ENCODE peak calls at places on chromosome 20, in eight cellular contexts. U is HCT116; N is stomach; Y is lung; L is OCI-LY7; S is GM23338; M is CD8-positive, alpha-beta T cell; B is cardiac fibroblast. A is an unnamed sample.

GRCh38 chr20:990293-990959 is 11.7 kb downstream of the RSPO4 start:
- DNase-seq in U (no peak), N (no peak), Y (no peak), L (no peak), S (no peak), M (no peak), B (no peak), A (no peak)

GRCh38 chr20:21208999-21209398 is 83.1 kb downstream of the KIZ start:
- DNase-seq in U (no peak), N (no peak), Y (no peak), L (no peak), S (no peak), M (no peak), B (peak), A (no peak)

GRCh38 chr20:3046677-3047462 is 1.0 kb downstream of the MRPS26 start:
- DNase-seq in U (peak), N (peak), Y (peak), L (peak), S (peak), M (no peak), B (peak), A (no peak)

GRCh38 chr20:48767269-48767960 is 60.4 kb downstream of the PREX1 start:
- DNase-seq in U (no peak), N (no peak), Y (no peak), L (no peak), S (no peak), M (peak), B (no peak), A (no peak)

GRCh38 chr20:38452880-38453624 is 17.9 kb upstream of the SNHG17 start:
- DNase-seq in U (no peak), N (no peak), Y (no peak), L (no peak), S (no peak), M (no peak), B (peak), A (peak)

GRCh38 chr20:61784801-61785566 is 280.7 kb downstream of the TAF4 start:
- DNase-seq in U (no peak), N (no peak), Y (no peak), L (no peak), S (no peak), M (no peak), B (no peak), A (no peak)

GRCh38 chr20:20368414-20369352 is 779 bp downstream of the INSM1 start:
- DNase-seq in U (no peak), N (no peak), Y (no peak), L (no peak), S (peak), M (no peak), B (no peak), A (no peak)

GRCh38 chr20:1423625-1424106 is 30.8 kb upstream of the FKBP1A start:
- DNase-seq in U (peak), N (peak), Y (peak), L (peak), S (peak), M (no peak), B (peak), A (no peak)

GRCh38 chr20:47540443-47541354 is 39.0 kb downstream of the NCOA3 start:
- DNase-seq in U (peak), N (no peak), Y (no peak), L (peak), S (no peak), M (no peak), B (no peak), A (no peak)

GRCh38 chr20:35515949-35516645 is 13.4 kb downstream of the C20orf173 start:
- DNase-seq in U (peak), N (peak), Y (no peak), L (no peak), S (no peak), M (no peak), B (peak), A (peak)

GRCh38 chr20:14555676-14556075 is 218.3 kb upstream of the FLRT3 start:
- DNase-seq in U (no peak), N (no peak), Y (no peak), L (no peak), S (no peak), M (no peak), B (no peak), A (no peak)

GRCh38 chr20:52219441-52219840 is 27.9 kb upstream of the ZFP64 start:
- DNase-seq in U (no peak), N (peak), Y (no peak), L (peak), S (peak), M (no peak), B (no peak), A (no peak)

GRCh38 chr20:51372176-51372803 is 170.2 kb downstream of the NFATC2 start:
- DNase-seq in U (peak), N (peak), Y (peak), L (peak), S (peak), M (peak), B (peak), A (no peak)

GRCh38 chr20:32089637-32090330 is 19.7 kb upstream of the TM9SF4 start:
- DNase-seq in U (no peak), N (no peak), Y (no peak), L (no peak), S (peak), M (no peak), B (no peak), A (no peak)

GRCh38 chr20:3082955-3083952 is 1.3 kb downstream of the AVP start:
- DNase-seq in U (no peak), N (no peak), Y (no peak), L (no peak), S (peak), M (no peak), B (no peak), A (no peak)

GRCh38 chr20:25336561-25337422 is 53.8 kb downstream of the ABHD12 start:
- DNase-seq in U (no peak), N (no peak), Y (no peak), L (no peak), S (peak), M (no peak), B (peak), A (no peak)

GRCh38 chr20:12287575-12287974 is 369.9 kb downstream of the BTBD3 start:
- DNase-seq in U (no peak), N (no peak), Y (no peak), L (no peak), S (peak), M (no peak), B (no peak), A (no peak)

GRCh38 chr20:18388860-18389259 is 78.0 kb downstream of the DZANK1 start:
- DNase-seq in U (peak), N (no peak), Y (no peak), L (no peak), S (no peak), M (no peak), B (peak), A (peak)

GRCh38 chr20:35942243-35942642 is 12.1 kb downstream of the SCAND1 start:
- DNase-seq in U (no peak), N (no peak), Y (no peak), L (no peak), S (no peak), M (no peak), B (no peak), A (no peak)

GRCh38 chr20:22447448-22447778 is 137.0 kb downstream of the FOXA2 start:
- DNase-seq in U (no peak), N (no peak), Y (no peak), L (no peak), S (no peak), M (no peak), B (no peak), A (no peak)

GRCh38 chr20:32359633-32360332 is 1.7 kb downstream of the ASXL1 start:
- DNase-seq in U (no peak), N (no peak), Y (no peak), L (peak), S (no peak), M (peak), B (peak), A (no peak)

GRCh38 chr20:46406986-46407670 is 713 bp upstream of the ELMO2 start:
- DNase-seq in U (peak), N (peak), Y (peak), L (peak), S (peak), M (peak), B (peak), A (no peak)

GRCh38 chr20:2314759-2315439 is 19.1 kb downstream of the TGM3 start:
- DNase-seq in U (peak), N (no peak), Y (no peak), L (no peak), S (no peak), M (no peak), B (peak), A (no peak)

GRCh38 chr20:845967-846893 is 12.7 kb downstream of the FAM110A start:
- DNase-seq in U (no peak), N (no peak), Y (no peak), L (peak), S (no peak), M (peak), B (no peak), A (no peak)

GRCh38 chr20:30811896-30812671 is 445.4 kb upstream of the DEFB115 start:
- DNase-seq in U (no peak), N (no peak), Y (peak), L (peak), S (peak), M (no peak), B (peak), A (no peak)

GRCh38 chr20:63957690-63958441 is 1.6 kb upstream of the UCKL1 start:
- DNase-seq in U (peak), N (peak), Y (no peak), L (peak), S (peak), M (no peak), B (peak), A (no peak)

GRCh38 chr20:25284131-25284601 is 36.3 kb downstream of the PYGB start:
- DNase-seq in U (no peak), N (peak), Y (no peak), L (no peak), S (no peak), M (no peak), B (no peak), A (no peak)

GRCh38 chr20:20864346-20865096 is 152.1 kb upstream of the RALGAPA2 start:
- DNase-seq in U (no peak), N (no peak), Y (no peak), L (no peak), S (peak), M (no peak), B (peak), A (no peak)

GRCh38 chr20:23019403-23019802 is 15.7 kb upstream of the SSTR4 start:
- DNase-seq in U (no peak), N (no peak), Y (no peak), L (no peak), S (no peak), M (no peak), B (no peak), A (no peak)

GRCh38 chr20:35329435-35330139 is 37.4 kb upstream of the FAM83C start:
- DNase-seq in U (no peak), N (peak), Y (no peak), L (peak), S (peak), M (peak), B (no peak), A (no peak)

GRCh38 chr20:41411458-41411857 is 44.8 kb upstream of the EMILIN3 start:
- DNase-seq in U (no peak), N (no peak), Y (no peak), L (peak), S (peak), M (no peak), B (peak), A (no peak)

GRCh38 chr20:51757226-51757625 is 11.0 kb downstream of the ATP9A start:
- DNase-seq in U (no peak), N (peak), Y (no peak), L (no peak), S (no peak), M (no peak), B (no peak), A (no peak)

GRCh38 chr20:36214684-36215256 is 21.5 kb upstream of the AAR2 start:
- DNase-seq in U (no peak), N (no peak), Y (no peak), L (peak), S (peak), M (no peak), B (peak), A (peak)

GRCh38 chr20:20366551-20366895 is 1.4 kb upstream of the INSM1 start:
- DNase-seq in U (no peak), N (no peak), Y (no peak), L (no peak), S (peak), M (no peak), B (no peak), A (no peak)

GRCh38 chr20:51624157-51624731 is 81.7 kb upstream of the NFATC2 start:
- DNase-seq in U (peak), N (peak), Y (peak), L (peak), S (peak), M (peak), B (peak), A (no peak)

GRCh38 chr20:62361799-62362589 is 5.1 kb downstream of the LAMA5 start:
- DNase-seq in U (peak), N (no peak), Y (peak), L (no peak), S (peak), M (no peak), B (no peak), A (no peak)

GRCh38 chr20:20780127-20780822 is 67.8 kb upstream of the RALGAPA2 start:
- DNase-seq in U (no peak), N (peak), Y (peak), L (no peak), S (peak), M (peak), B (peak), A (no peak)

GRCh38 chr20:11906626-11907480 is 10.8 kb upstream of the BTBD3 start:
- DNase-seq in U (no peak), N (no peak), Y (no peak), L (no peak), S (no peak), M (no peak), B (no peak), A (no peak)

GRCh38 chr20:10671850-10672578 is 1.8 kb downstream of the JAG1 start:
- DNase-seq in U (no peak), N (peak), Y (peak), L (no peak), S (peak), M (no peak), B (no peak), A (no peak)

GRCh38 chr20:10668677-10669368 is 5.0 kb downstream of the JAG1 start:
- DNase-seq in U (no peak), N (no peak), Y (no peak), L (no peak), S (no peak), M (no peak), B (no peak), A (no peak)

GRCh38 chr20:10671221-10671849 is 2.5 kb downstream of the JAG1 start:
- DNase-seq in U (no peak), N (peak), Y (no peak), L (peak), S (peak), M (peak), B (peak), A (peak)

GRCh38 chr20:10670521-10671220 is 3.1 kb downstream of the JAG1 start:
- DNase-seq in U (no peak), N (no peak), Y (no peak), L (peak), S (no peak), M (no peak), B (peak), A (no peak)

GRCh38 chr20:10669843-10670446 is 3.9 kb downstream of the JAG1 start:
- DNase-seq in U (no peak), N (no peak), Y (no peak), L (no peak), S (no peak), M (no peak), B (no peak), A (no peak)
- H3K4me3 ChIP-seq in U (no peak), N (peak), Y (peak), L (peak), S (peak), M (no peak), B (peak), A (peak)

DNA sequence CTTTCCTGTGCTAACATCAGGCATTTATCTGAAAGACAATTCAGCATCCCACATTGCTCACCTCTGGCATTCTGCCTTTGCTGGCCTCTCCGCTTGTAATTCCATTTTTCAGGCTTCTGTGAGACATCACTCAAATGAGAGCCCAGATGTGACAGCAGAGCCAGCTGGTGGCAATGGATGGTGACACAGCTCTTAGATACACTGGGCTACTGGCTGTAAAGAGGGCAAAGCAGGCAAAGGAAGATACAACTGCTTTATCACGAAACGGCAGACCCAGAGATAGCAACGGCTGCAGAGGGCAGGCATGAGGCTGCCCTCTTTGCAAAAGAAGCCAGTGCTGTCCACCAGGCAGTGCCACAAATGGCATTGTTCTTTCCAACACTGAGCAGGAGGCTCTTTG is 329.8 kb downstream of the KIF16B start:
- DNase-seq in U (no peak), N (no peak), Y (no peak), L (peak), S (no peak), M (no peak), B (no peak), A (no peak)
- TF ChIP-seq CTCF in U (no peak), N (no peak), Y (no peak), L (peak), S (no peak), M (no peak), B (no peak), A (no peak)

GRCh38 chr20:44716309-44717106 is 1.3 kb downstream of the CCN5 start:
- DNase-seq in U (no peak), N (no peak), Y (no peak), L (no peak), S (no peak), M (no peak), B (no peak), A (no peak)
- H3K4me3 ChIP-seq in U (no peak), N (no peak), Y (no peak), L (no peak), S (no peak), M (no peak), B (no peak), A (no peak)

DNA sequence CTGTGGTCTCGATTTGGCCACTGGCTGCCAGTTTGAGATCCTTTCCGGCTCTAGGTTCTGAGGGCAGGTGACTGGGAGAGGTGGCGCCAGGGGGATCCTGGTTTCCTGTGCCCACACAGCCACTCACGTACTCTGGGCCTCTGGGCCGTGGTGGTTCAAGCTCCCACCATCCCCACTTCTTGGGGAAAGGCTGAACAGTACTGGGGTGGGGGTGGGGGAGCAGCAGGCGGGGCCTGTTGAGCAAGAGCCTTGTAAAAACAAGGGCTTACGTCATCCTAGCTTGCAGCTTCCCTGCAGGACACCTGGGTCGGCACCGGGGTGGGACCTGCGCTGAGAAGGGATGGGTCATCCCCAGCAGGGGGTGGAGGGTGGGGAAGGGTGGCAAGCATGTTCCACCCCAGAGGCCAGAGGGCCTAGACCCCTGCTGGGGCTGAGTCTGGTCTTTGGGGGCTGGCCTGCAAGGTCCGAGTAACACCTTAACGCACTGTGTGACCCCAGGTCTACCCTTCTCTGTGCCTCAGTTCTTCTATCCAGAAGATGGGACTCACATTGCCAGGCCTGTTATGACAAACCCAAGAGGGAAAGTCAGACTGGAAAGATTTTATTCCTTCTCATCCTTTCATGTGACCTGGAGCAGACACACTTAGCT is 3.1 kb upstream of the CEBPB start:
- DNase-seq in U (no peak), N (no peak), Y (peak), L (no peak), S (peak), M (no peak), B (peak), A (no peak)
- TF ChIP-seq CTCF in U (no peak), N (no peak), Y (no peak), L (no peak), S (no peak), M (no peak), B (no peak), A (no peak)

GRCh38 chr20:34216382-34216742 is 24.9 kb upstream of the ASIP start:
- DNase-seq in U (no peak), N (no peak), Y (no peak), L (no peak), S (no peak), M (no peak), B (no peak), A (no peak)
- H3K4me3 ChIP-seq in U (peak), N (peak), Y (no peak), L (no peak), S (peak), M (no peak), B (peak), A (peak)

A was measured in AG04450.